ENCODE peak calls at places on chromosomes 12 and 14, in five cellular contexts. One of them, this sample, is unnamed.

GRCh38 chr12:80777587-80777986 is 60.9 kb downstream of the MYF5 start:
- DNase-seq in WTC11: no peak
- DNase-seq in NCI-H1105: no peak
- DNase-seq in NCI-H524 treated with DMSO at 0.1 percent for 48 hours: no peak
- DNase-seq in HFF-Myc: no peak
- DNase-seq in this sample: no peak

GRCh38 chr12:15777355-15778012 is 11.7 kb downstream of the EPS8 start:
- DNase-seq in HFF-Myc: no peak
- DNase-seq in NCI-H1105: no peak
- DNase-seq in WTC11: no peak
- DNase-seq in NCI-H524 treated with DMSO at 0.1 percent for 48 hours: no peak
- DNase-seq in this sample: no peak

GRCh38 chr14:20632448-20632830 is 9.1 kb downstream of the OR6S1 start:
- DNase-seq in HFF-Myc: no peak
- DNase-seq in NCI-H524 treated with DMSO at 0.1 percent for 48 hours: no peak
- DNase-seq in WTC11: no peak
- DNase-seq in NCI-H1105: no peak
- DNase-seq in this sample: no peak

GRCh38 chr12:87960557-87960956 is 68.6 kb downstream of the C12orf50 start:
- DNase-seq in HFF-Myc: no peak
- DNase-seq in WTC11: no peak
- DNase-seq in NCI-H1105: peak
- DNase-seq in NCI-H524 treated with DMSO at 0.1 percent for 48 hours: no peak
- DNase-seq in this sample: no peak

GRCh38 chr12:80195143-80195726 is 95.9 kb downstream of the OTOGL start:
- DNase-seq in WTC11: no peak
- DNase-seq in NCI-H524 treated with DMSO at 0.1 percent for 48 hours: no peak
- DNase-seq in NCI-H1105: peak
- DNase-seq in HFF-Myc: peak
- DNase-seq in this sample: no peak

GRCh38 chr14:96117101-96117897 is 78.1 kb downstream of the C14orf132 start:
- DNase-seq in HFF-Myc: no peak
- DNase-seq in WTC11: no peak
- DNase-seq in NCI-H524 treated with DMSO at 0.1 percent for 48 hours: no peak
- DNase-seq in NCI-H1105: peak
- DNase-seq in this sample: no peak

GRCh38 chr14:77598366-77599050 is 17.9 kb downstream of the SPTLC2 start:
- DNase-seq in WTC11: no peak
- DNase-seq in HFF-Myc: no peak
- DNase-seq in NCI-H1105: no peak
- DNase-seq in NCI-H524 treated with DMSO at 0.1 percent for 48 hours: no peak
- DNase-seq in this sample: no peak

GRCh38 chr14:51703787-51704186 is 52.1 kb downstream of the FRMD6 start:
- DNase-seq in HFF-Myc: no peak
- DNase-seq in NCI-H1105: no peak
- DNase-seq in NCI-H524 treated with DMSO at 0.1 percent for 48 hours: no peak
- DNase-seq in WTC11: no peak
- DNase-seq in this sample: no peak

GRCh38 chr14:58072288-58073071 is 79.5 kb downstream of the ARMH4 start:
- DNase-seq in NCI-H524 treated with DMSO at 0.1 percent for 48 hours: peak
- DNase-seq in NCI-H1105: peak
- DNase-seq in HFF-Myc: no peak
- DNase-seq in WTC11: peak
- DNase-seq in this sample: peak

GRCh38 chr12:53061404-53062010 is 11.6 kb downstream of the TNS2 start:
- DNase-seq in NCI-H524 treated with DMSO at 0.1 percent for 48 hours: no peak
- DNase-seq in NCI-H1105: peak
- DNase-seq in WTC11: peak
- DNase-seq in HFF-Myc: no peak
- DNase-seq in this sample: no peak

GRCh38 chr12:49131973-49132461 is 822 bp upstream of the TUBA1B start:
- DNase-seq in WTC11: no peak
- DNase-seq in HFF-Myc: no peak
- DNase-seq in NCI-H1105: no peak
- DNase-seq in NCI-H524 treated with DMSO at 0.1 percent for 48 hours: peak
- DNase-seq in this sample: no peak

GRCh38 chr12:49706351-49707126 is 666 bp downstream of the FMNL3 start:
- DNase-seq in NCI-H1105: no peak
- DNase-seq in HFF-Myc: no peak
- DNase-seq in NCI-H524 treated with DMSO at 0.1 percent for 48 hours: no peak
- DNase-seq in WTC11: peak
- DNase-seq in this sample: no peak

GRCh38 chr12:52195065-52195730 is 3.4 kb upstream of the KRT80 start:
- DNase-seq in NCI-H1105: no peak
- DNase-seq in NCI-H524 treated with DMSO at 0.1 percent for 48 hours: no peak
- DNase-seq in WTC11: no peak
- DNase-seq in HFF-Myc: no peak
- DNase-seq in this sample: no peak

GRCh38 chr14:29941401-29941800 is 13.8 kb upstream of the PRKD1 start:
- DNase-seq in NCI-H1105: no peak
- DNase-seq in HFF-Myc: no peak
- DNase-seq in WTC11: peak
- DNase-seq in NCI-H524 treated with DMSO at 0.1 percent for 48 hours: no peak
- DNase-seq in this sample: no peak

GRCh38 chr14:59339526-59339925 is 125.7 kb downstream of the GPR135 start:
- DNase-seq in WTC11: no peak
- DNase-seq in NCI-H1105: no peak
- DNase-seq in HFF-Myc: no peak
- DNase-seq in NCI-H524 treated with DMSO at 0.1 percent for 48 hours: no peak
- DNase-seq in this sample: no peak

GRCh38 chr14:34678306-34678705 is 36.1 kb downstream of the CFL2 start:
- DNase-seq in HFF-Myc: no peak
- DNase-seq in NCI-H1105: no peak
- DNase-seq in NCI-H524 treated with DMSO at 0.1 percent for 48 hours: no peak
- DNase-seq in WTC11: no peak
- DNase-seq in this sample: no peak

GRCh38 chr14:103679351-103679750 is 35.9 kb downstream of the XRCC3 start:
- DNase-seq in HFF-Myc: peak
- DNase-seq in WTC11: peak
- DNase-seq in NCI-H524 treated with DMSO at 0.1 percent for 48 hours: peak
- DNase-seq in NCI-H1105: no peak
- DNase-seq in this sample: no peak